ENCODE peak calls at places on chromosomes 1 and 21, in seven cellular contexts. T is lower leg skin, U is H9, I is psoas muscle, Q is cardiac fibroblast, J is bronchial epithelial cell, F is mesothelial cell of epicardium. C is an unnamed sample.
A peak's percentile ranks its signal among the peaks of the same experiment; 100 is the strongest.

GRCh38 chr21:32382108-32382601 is 10.7 kb downstream of the URB1 start:
- DNase-seq in T (no peak), U (no peak), I (no peak), Q (peak; percentile 56), J (peak; percentile 67), F (no peak), C (no peak)

GRCh38 chr21:16285646-16286223 is 556.0 kb downstream of the USP25 start:
- DNase-seq in T (no peak), U (no peak), I (no peak), Q (no peak), J (no peak), F (no peak), C (no peak)

GRCh38 chr1:220817907-220818306 is 31.2 kb downstream of the MTARC1 start:
- DNase-seq in T (peak; percentile 57), U (no peak), I (no peak), Q (peak; percentile 30), J (no peak), F (no peak), C (no peak)

GRCh38 chr1:160453443-160453842 is 53.1 kb downstream of the VANGL2 start:
- DNase-seq in T (no peak), U (no peak), I (no peak), Q (no peak), J (no peak), F (no peak), C (no peak)

GRCh38 chr1:162908780-162909179 is 47.8 kb upstream of the CCDC190 start:
- DNase-seq in T (no peak), U (no peak), I (no peak), Q (peak; percentile 57), J (peak; percentile 95), F (no peak), C (no peak)

GRCh38 chr1:24155011-24155782 is 12.3 kb upstream of the IL22RA1 start:
- DNase-seq in T (no peak), U (peak; percentile 61), I (no peak), Q (no peak), J (peak; percentile 54), F (no peak), C (peak; percentile 60)

GRCh38 chr1:61606448-61607312 is 118.3 kb downstream of the TM2D1 start:
- DNase-seq in T (peak; percentile 80), U (no peak), I (peak; percentile 81), Q (peak; percentile 84), J (peak; percentile 94), F (no peak), C (no peak)

GRCh38 chr1:164561461-164561860 is 2.5 kb downstream of the PBX1 start:
- DNase-seq in T (no peak), U (no peak), I (no peak), Q (no peak), J (peak; percentile 23), F (no peak), C (no peak)

GRCh38 chr1:156502396-156502748 is 1.8 kb upstream of the MEF2D start:
- DNase-seq in T (no peak), U (no peak), I (no peak), Q (no peak), J (peak; percentile 29), F (no peak), C (no peak)

GRCh38 chr1:36411674-36412648 is 14.3 kb upstream of the LSM10 start:
- DNase-seq in T (no peak), U (peak; percentile 52), I (no peak), Q (peak; percentile 44), J (peak; percentile 54), F (no peak), C (no peak)

GRCh38 chr21:39694750-39695149 is 50.2 kb upstream of the IGSF5 start:
- DNase-seq in T (no peak), U (no peak), I (no peak), Q (no peak), J (no peak), F (no peak), C (no peak)

GRCh38 chr1:11943619-11944018 is 9.1 kb downstream of the PLOD1 start:
- DNase-seq in T (no peak), U (no peak), I (no peak), Q (no peak), J (no peak), F (no peak), C (no peak)

GRCh38 chr1:100671604-100672003 is 47.9 kb upstream of the VCAM1 start:
- DNase-seq in T (no peak), U (no peak), I (no peak), Q (peak; percentile 62), J (peak; percentile 42), F (no peak), C (no peak)
- TF ChIP-seq CTCF in T (no peak), U (no peak), I (no peak), Q (peak; percentile 18), J (no peak), F (no peak), C (no peak)

GRCh38 chr1:154765970-154766369 is 104.1 kb downstream of the KCNN3 start:
- DNase-seq in T (no peak), U (peak; percentile 67), I (no peak), Q (peak; percentile 40), J (peak; percentile 46), F (no peak), C (no peak)
- TF ChIP-seq CTCF in T (no peak), U (peak; percentile 70), I (peak; percentile 17), Q (peak; percentile 34), J (peak; percentile 70), F (no peak), C (peak; percentile 59)

GRCh38 chr1:3614755-3615742 is 3.7 kb upstream of the MEGF6 start:
- DNase-seq in T (no peak), U (peak; percentile 58), I (no peak), Q (no peak), J (peak; percentile 2), F (no peak), C (no peak)
- TF ChIP-seq CTCF in T (no peak), U (peak; percentile 90), I (peak; percentile 37), Q (peak; percentile 65), J (peak; percentile 88), F (peak; percentile 57), C (peak; percentile 78)

GRCh38 chr21:45186709-45187108 is 101.0 kb downstream of the POFUT2 start:
- DNase-seq in T (no peak), U (no peak), I (no peak), Q (no peak), J (no peak), F (no peak), C (no peak)

GRCh38 chr21:45187646-45188045 is 100.0 kb downstream of the POFUT2 start:
- DNase-seq in T (no peak), U (no peak), I (no peak), Q (peak; percentile 11), J (no peak), F (no peak), C (no peak)

GRCh38 chr21:45190013-45190412 is 97.7 kb downstream of the POFUT2 start:
- DNase-seq in T (no peak), U (no peak), I (no peak), Q (no peak), J (no peak), F (no peak), C (no peak)

GRCh38 chr21:45192332-45192731 is 95.4 kb downstream of the POFUT2 start:
- DNase-seq in T (no peak), U (no peak), I (no peak), Q (no peak), J (no peak), F (no peak), C (no peak)
- TF ChIP-seq CTCF in T (no peak), U (peak; percentile 52), I (no peak), Q (no peak), J (no peak), F (no peak), C (no peak)

GRCh38 chr1:98048234-98048633 is 127.4 kb upstream of the DPYD start:
- DNase-seq in T (peak; percentile 58), U (peak; percentile 87), I (peak; percentile 72), Q (peak; percentile 92), J (peak; percentile 67), F (peak; percentile 63), C (peak; percentile 82)
- TF ChIP-seq CTCF in T (no peak), U (peak; percentile 8), I (no peak), Q (no peak), J (peak; percentile 23), F (no peak), C (peak; percentile 35)

GRCh38 chr1:31064685-31065309 is 720 bp downstream of the PUM1 start:
- DNase-seq in T (no peak), U (no peak), I (no peak), Q (peak; percentile 29), J (peak; percentile 23), F (no peak), C (no peak)

GRCh38 chr1:31063636-31064035 is 1.9 kb downstream of the PUM1 start:
- DNase-seq in T (no peak), U (no peak), I (no peak), Q (no peak), J (peak; percentile 44), F (no peak), C (no peak)

GRCh38 chr1:31062867-31063380 is 2.6 kb downstream of the PUM1 start:
- DNase-seq in T (no peak), U (no peak), I (no peak), Q (no peak), J (peak; percentile 5), F (no peak), C (no peak)

GRCh38 chr1:31064115-31064514 is 1.4 kb downstream of the PUM1 start:
- DNase-seq in T (no peak), U (no peak), I (no peak), Q (no peak), J (peak; percentile 5), F (no peak), C (no peak)

GRCh38 chr1:31065310-31066217 is at the start of gene PUM1:
- DNase-seq in T (peak; percentile 96), U (peak; percentile 100), I (peak; percentile 98), Q (peak; percentile 98), J (peak; percentile 95), F (peak; percentile 98), C (peak; percentile 100)
- TF ChIP-seq CTCF in T (no peak), U (no peak), I (peak; percentile 14), Q (no peak), J (no peak), F (no peak), C (peak; percentile 56)